ENCODE peak calls at places on chromosome 1, in ten cellular contexts. D, P, I, R, N, H, U, K, G and E are unnamed samples.

GRCh38 chr1:85654066-85654782 is 54.0 kb downstream of the ZNHIT6 start:
- DNase-seq in G (no peak), N (no peak), I (no peak), K (no peak), H (no peak), P (no peak), D (no peak), U (no peak), R (no peak), E (peak; percentile 48)

GRCh38 chr1:230752407-230752806 is 5.2 kb downstream of the CAPN9 start:
- DNase-seq in N (peak; percentile 84), D (no peak), I (no peak), K (no peak), R (no peak), U (no peak), H (no peak), P (peak; percentile 88), G (no peak), E (no peak)

GRCh38 chr1:162873671-162874666 is 13.0 kb upstream of the CCDC190 start:
- DNase-seq in U (no peak), D (no peak), I (no peak), G (no peak), H (no peak), K (no peak), P (no peak), N (no peak), R (no peak), E (peak; percentile 74)

GRCh38 chr1:6991271-6991670 is 206.0 kb downstream of the CAMTA1 start:
- DNase-seq in D (no peak), H (peak; percentile 31), G (no peak), P (no peak), K (no peak), I (no peak), N (no peak), R (no peak), U (no peak), E (peak; percentile 24)

GRCh38 chr1:171802207-171802606 is 20.7 kb downstream of the METTL13 start:
- DNase-seq in U (no peak), R (no peak), K (no peak), P (no peak), I (no peak), G (no peak), H (no peak), N (no peak), D (no peak), E (no peak)

GRCh38 chr1:27045973-27046558 is 33.4 kb upstream of the TENT5B start:
- DNase-seq in K (peak; percentile 66), H (peak; percentile 66), P (peak; percentile 69), I (peak; percentile 74), G (no peak), R (peak; percentile 55), N (peak; percentile 82), U (peak; percentile 69), D (peak; percentile 53), E (peak; percentile 80)

GRCh38 chr1:221701570-221702186 is 40.2 kb downstream of the DUSP10 start:
- DNase-seq in R (no peak), H (no peak), I (no peak), P (no peak), K (no peak), G (no peak), U (no peak), N (no peak), D (no peak), E (no peak)

GRCh38 chr1:203066965-203067364 is 18.8 kb downstream of the MYOG start:
- DNase-seq in R (no peak), N (no peak), K (no peak), G (no peak), D (no peak), I (no peak), P (no peak), H (no peak), U (no peak), E (no peak)

GRCh38 chr1:31978853-31979400 is 34.7 kb upstream of the KHDRBS1 start:
- DNase-seq in N (no peak), U (no peak), H (no peak), D (no peak), P (no peak), K (no peak), R (no peak), G (no peak), I (no peak), E (no peak)

GRCh38 chr1:41387667-41388091 is 26.4 kb downstream of the FOXO6 start:
- DNase-seq in G (peak; percentile 86), R (peak; percentile 87), P (peak; percentile 85), I (peak; percentile 87), K (no peak), N (peak; percentile 74), H (no peak), U (no peak), D (no peak), E (peak; percentile 78)

GRCh38 chr1:214316597-214316996 is 35.6 kb downstream of the SMYD2 start:
- DNase-seq in G (no peak), D (no peak), K (no peak), R (no peak), H (no peak), I (no peak), P (no peak), U (no peak), N (no peak), E (no peak)

GRCh38 chr1:107914144-107914543 is 50.8 kb downstream of the VAV3 start:
- DNase-seq in I (no peak), G (no peak), D (no peak), P (peak; percentile 50), K (no peak), N (no peak), R (no peak), H (no peak), U (no peak), E (no peak)

GRCh38 chr1:234871039-234871709 is 257.5 kb downstream of the TOMM20 start:
- DNase-seq in G (no peak), R (no peak), U (no peak), H (no peak), N (no peak), P (no peak), I (no peak), D (no peak), K (no peak), E (no peak)

GRCh38 chr1:24418898-24419628 is 3.5 kb downstream of the NIPAL3 start:
- DNase-seq in U (no peak), K (no peak), I (peak; percentile 28), P (peak; percentile 55), H (no peak), G (no peak), R (peak; percentile 33), N (peak; percentile 58), D (no peak), E (peak; percentile 18)

GRCh38 chr1:21922103-21923014 is 14.8 kb downstream of the HSPG2 start:
- DNase-seq in N (no peak), H (no peak), U (no peak), K (no peak), D (no peak), R (no peak), G (no peak), I (no peak), P (no peak), E (no peak)

GRCh38 chr1:58619286-58620054 is 42.4 kb upstream of the TACSTD2 start:
- DNase-seq in P (peak; percentile 43), I (no peak), D (no peak), G (peak; percentile 50), K (no peak), H (no peak), U (no peak), R (no peak), N (no peak), E (peak; percentile 19)
- H3K4me1 ChIP-seq in P (peaks cover 27% of the 10 kb centered on the region), I (peaks cover 27% of the 10 kb centered on the region), D (no peaks in the 10 kb centered on the region), G (peaks cover 32% of the 10 kb centered on the region), K (no peaks in the 10 kb centered on the region), H (no peaks in the 10 kb centered on the region), U (no peaks in the 10 kb centered on the region), R (peaks cover 26% of the 10 kb centered on the region), N (no peaks in the 10 kb centered on the region), E (peaks cover 4% of the 10 kb centered on the region)

GRCh38 chr1:37947364-37947763 is 511 bp upstream of the INPP5B start:
- DNase-seq in P (no peak), I (no peak), K (no peak), D (no peak), G (no peak), N (no peak), R (no peak), H (no peak), U (peak; percentile 40), E (no peak)
- H3K4me3 ChIP-seq in P (peak overlapping the region; percentile 77), I (peak overlapping the region; percentile 71), K (no peak overlapping the region), D (peak overlapping the region; percentile 69), G (no peak overlapping the region), N (peak overlapping the region; percentile 69), R (peak overlapping the region; percentile 75), H (peak overlapping the region; percentile 72), U (peak overlapping the region; percentile 88), E (peak overlapping the region; percentile 87)

GRCh38 chr1:17558541-17558940 is 19.0 kb downstream of the ARHGEF10L start:
- DNase-seq in P (no peak), U (no peak), I (no peak), H (no peak), N (no peak), D (no peak), R (no peak), G (no peak), K (no peak), E (no peak)
- H3K4me1 ChIP-seq in P (peaks cover 48% of the 10 kb centered on the region), U (no peaks in the 10 kb centered on the region), I (peaks cover 29% of the 10 kb centered on the region), H (peaks cover 43% of the 10 kb centered on the region), N (no peaks in the 10 kb centered on the region), D (no peaks in the 10 kb centered on the region), R (peaks cover 32% of the 10 kb centered on the region), G (peaks cover 41% of the 10 kb centered on the region), K (no peaks in the 10 kb centered on the region), E (peaks cover 63% of the 10 kb centered on the region)

GRCh38 chr1:19888112-19888511 is 5.9 kb downstream of the OTUD3 start:
- DNase-seq in R (no peak), K (no peak), N (no peak), H (no peak), G (no peak), U (no peak), D (no peak), P (no peak), I (no peak), E (no peak)

GRCh38 chr1:19885821-19886220 is 3.6 kb downstream of the OTUD3 start:
- DNase-seq in I (no peak), K (no peak), R (no peak), H (no peak), G (no peak), U (no peak), D (no peak), P (no peak), N (no peak), E (no peak)

GRCh38 chr1:19879227-19879626 is 3.0 kb upstream of the OTUD3 start:
- DNase-seq in R (no peak), H (no peak), I (no peak), D (no peak), N (no peak), G (no peak), U (no peak), K (no peak), P (no peak), E (no peak)

GRCh38 chr1:19882111-19883071 is at the start of gene OTUD3:
- DNase-seq in I (peak; percentile 92), G (peak; percentile 95), D (peak; percentile 93), U (peak; percentile 98), R (peak; percentile 96), H (peak; percentile 88), P (peak; percentile 95), K (peak; percentile 96), N (peak; percentile 94), E (peak; percentile 100)

DNA sequence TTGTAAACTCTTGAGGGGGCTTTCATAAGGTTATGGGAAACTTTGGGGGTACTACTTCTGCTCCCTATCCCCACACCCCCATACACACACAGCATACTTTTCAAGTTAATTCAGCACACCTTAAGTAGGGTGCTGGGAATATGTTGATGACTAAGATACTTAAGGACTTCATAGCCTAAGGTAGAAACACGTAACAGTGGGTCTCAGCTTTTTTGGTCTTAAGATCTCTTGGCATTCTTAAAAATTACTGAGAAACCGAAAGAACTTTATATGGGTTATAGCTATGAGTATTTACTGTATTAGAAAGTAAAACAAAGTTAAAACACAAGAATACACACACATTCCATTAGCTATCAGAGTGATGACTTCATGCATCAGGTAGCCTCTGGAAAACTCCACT is 2.1 kb downstream of the OTUD3 start:
- DNase-seq in K (no peak), U (no peak), G (no peak), H (no peak), N (no peak), R (no peak), D (no peak), P (no peak), I (no peak), E (no peak)
- H3K4me3 ChIP-seq in K (peak overlapping the region; percentile 72), U (no peak overlapping the region), G (no peak overlapping the region), H (no peak overlapping the region), N (no peak overlapping the region), R (no peak overlapping the region), D (no peak overlapping the region), P (no peak overlapping the region), I (no peak overlapping the region), E (peak overlapping the region; percentile 95)